ENCODE peak calls at places on chromosomes 2 and 18, in nine cellular contexts. F, K, G, O, X, U, N, R and L are unnamed samples.

GRCh38 chr2:120441744-120442471 is 96.0 kb downstream of the INHBB start:
- DNase-seq in R (no peak), X (peak), F (peak), U (no peak), K (peak), G (peak), O (no peak), N (no peak), L (no peak)

GRCh38 chr2:99032786-99033185 is 96.8 kb upstream of the CRACDL start:
- DNase-seq in O (no peak), G (no peak), F (no peak), N (no peak), K (no peak), U (no peak), R (no peak), X (no peak), L (no peak)

GRCh38 chr2:155372969-155373368 is 674.5 kb downstream of the KCNJ3 start:
- DNase-seq in U (peak), K (peak), O (no peak), N (no peak), X (no peak), G (peak), F (peak), R (no peak), L (no peak)

GRCh38 chr2:2787301-2787907 is 456.3 kb upstream of the MYT1L start:
- DNase-seq in G (no peak), R (no peak), K (no peak), O (no peak), U (no peak), F (no peak), X (no peak), N (no peak), L (no peak)

GRCh38 chr2:207137922-207138321 is 27.8 kb downstream of the KLF7 start:
- DNase-seq in G (no peak), O (no peak), X (no peak), R (no peak), U (no peak), N (no peak), F (no peak), K (no peak), L (no peak)

GRCh38 chr2:7010376-7010775 is 93.2 kb downstream of the RNF144A start:
- DNase-seq in K (peak), X (no peak), G (peak), U (no peak), N (no peak), O (no peak), R (peak), F (peak), L (no peak)

GRCh38 chr2:192645811-192646598 is 451.3 kb upstream of the TMEFF2 start:
- DNase-seq in R (no peak), K (no peak), O (no peak), N (no peak), U (no peak), F (no peak), X (no peak), G (no peak), L (no peak)

GRCh38 chr2:20165677-20166509 is 59.0 kb downstream of the SDC1 start:
- DNase-seq in K (no peak), F (no peak), O (no peak), G (no peak), X (no peak), N (no peak), U (no peak), R (no peak), L (no peak)

GRCh38 chr2:39932198-39932597 is 153.1 kb upstream of the THUMPD2 start:
- DNase-seq in U (no peak), K (no peak), G (no peak), N (no peak), R (no peak), F (no peak), O (no peak), X (no peak), L (no peak)

GRCh38 chr18:24300703-24301102 is 96.9 kb downstream of the OSBPL1A start:
- DNase-seq in G (no peak), U (no peak), F (no peak), X (no peak), N (no peak), O (no peak), K (peak), R (no peak), L (no peak)

GRCh38 chr18:42296723-42297122 is 341.7 kb downstream of the PIK3C3 start:
- DNase-seq in G (peak), O (no peak), F (peak), N (no peak), U (no peak), X (no peak), R (no peak), K (no peak), L (no peak)

GRCh38 chr2:54271843-54272600 is 16.0 kb upstream of the TSPYL6 start:
- DNase-seq in K (no peak), F (no peak), R (no peak), O (no peak), N (no peak), U (no peak), G (no peak), X (no peak), L (no peak)

GRCh38 chr18:24762417-24762816 is 302.0 kb downstream of the HRH4 start:
- DNase-seq in X (no peak), R (no peak), G (no peak), F (peak), N (no peak), K (peak), O (no peak), U (no peak), L (no peak)

GRCh38 chr2:198456418-198456817 is 652.0 kb downstream of the PLCL1 start:
- DNase-seq in K (no peak), X (no peak), U (no peak), G (no peak), O (no peak), F (no peak), R (no peak), N (no peak), L (no peak)

GRCh38 chr18:63271881-63272299 is 47.7 kb downstream of the BCL2 start:
- DNase-seq in G (no peak), F (no peak), U (no peak), K (no peak), O (no peak), N (no peak), R (no peak), X (no peak), L (no peak)

GRCh38 chr18:13431886-13432285 is 213.3 kb downstream of the LDLRAD4 start:
- DNase-seq in F (no peak), U (no peak), X (no peak), R (no peak), N (no peak), G (no peak), O (no peak), K (no peak), L (no peak)

GRCh38 chr2:42456126-42456839 is 37.5 kb downstream of the KCNG3 start:
- DNase-seq in X (no peak), N (no peak), O (no peak), K (no peak), U (no peak), G (no peak), R (no peak), F (no peak), L (no peak)

GRCh38 chr2:108061485-108062042 is 75.2 kb downstream of the SLC5A7 start:
- DNase-seq in R (no peak), N (no peak), O (no peak), X (no peak), U (no peak), K (no peak), F (no peak), G (no peak), L (no peak)

DNA sequence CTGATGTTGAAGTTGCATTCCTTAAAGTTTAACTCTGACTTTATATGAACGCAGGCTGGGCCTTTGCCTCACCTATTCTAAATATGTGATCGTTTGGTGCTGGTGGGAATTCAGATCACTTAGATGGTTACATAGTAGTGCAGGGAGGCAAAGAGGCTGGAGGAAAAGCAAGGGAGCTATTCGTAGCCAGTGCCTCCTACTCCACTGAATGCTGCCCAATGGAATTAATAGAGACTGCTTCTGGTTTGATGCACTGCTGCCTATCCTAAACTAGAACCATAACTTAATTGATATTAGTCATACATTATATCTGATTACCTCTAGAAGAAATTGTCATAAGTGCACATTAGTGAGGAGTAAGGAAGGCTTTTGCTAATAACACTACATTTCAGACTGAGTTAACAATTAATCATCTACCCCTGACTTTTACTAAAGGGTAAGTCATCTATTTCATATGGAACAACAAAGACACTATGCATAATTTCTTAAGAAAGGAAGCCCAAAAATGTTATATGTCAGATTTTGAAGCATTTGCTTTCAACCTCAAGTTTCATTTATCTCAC is 72.3 kb downstream of the SLC5A7 start:
- DNase-seq in X (no peak), G (no peak), K (no peak), R (no peak), U (no peak), O (no peak), N (no peak), F (no peak), L (no peak)
- TF ChIP-seq CTCF in X (no peak), G (no peak), K (no peak), R (no peak), U (no peak), O (no peak), N (no peak), F (no peak), L (no peak)

GRCh38 chr2:75199428-75200011 is at the start of gene TACR1:
- DNase-seq in G (peak), K (peak), F (peak), O (peak), X (peak), N (no peak), U (peak), R (peak), L (peak)
- TF ChIP-seq CTCF in G (peak), K (peak), F (peak), O (peak), X (peak), N (no peak), U (peak), R (no peak), L (no peak)

GRCh38 chr2:118046628-118047210 is 32.8 kb upstream of the CCDC93 start:
- DNase-seq in U (peak), O (no peak), X (no peak), G (peak), N (no peak), R (no peak), K (peak), F (peak), L (no peak)
- TF ChIP-seq CTCF in U (peak), O (peak), X (peak), G (peak), N (peak), R (peak), K (peak), F (peak), L (peak)

GRCh38 chr2:135798762-135799161 is 38.2 kb downstream of the LCT start:
- DNase-seq in O (no peak), K (no peak), G (no peak), U (peak), F (no peak), R (no peak), N (no peak), X (no peak), L (no peak)
- TF ChIP-seq CTCF in O (no peak), K (no peak), G (peak), U (no peak), F (peak), R (no peak), N (no peak), X (no peak), L (no peak)

GRCh38 chr18:71849407-71849806 is 694.7 kb downstream of the CBLN2 start:
- DNase-seq in U (peak), X (no peak), F (no peak), N (no peak), O (no peak), K (no peak), G (no peak), R (no peak), L (no peak)
- TF ChIP-seq CTCF in U (no peak), X (no peak), F (peak), N (no peak), O (no peak), K (no peak), G (peak), R (no peak), L (no peak)

DNA sequence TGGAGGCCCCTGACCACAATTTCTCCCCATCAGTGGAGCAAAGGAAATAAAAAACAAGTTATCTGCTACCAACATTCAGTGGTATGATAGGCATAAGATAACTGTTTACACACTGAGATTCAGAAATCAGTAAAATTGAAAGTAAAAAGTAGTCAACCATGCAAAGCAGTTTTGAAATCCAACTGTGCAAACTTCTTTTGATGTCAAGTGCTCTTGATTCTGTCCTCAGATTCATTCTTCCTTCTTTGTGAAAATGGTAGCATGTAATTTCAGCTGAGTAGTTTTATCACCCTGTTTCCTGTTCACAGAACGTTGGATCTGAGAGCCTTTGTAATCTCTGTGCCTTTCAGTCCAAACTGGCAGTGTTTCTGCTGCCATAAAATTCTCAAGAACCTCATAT is 272.1 kb upstream of the EPHA4 start:
- DNase-seq in N (no peak), U (no peak), X (no peak), K (no peak), O (no peak), R (no peak), G (no peak), F (no peak), L (no peak)
- TF ChIP-seq CTCF in N (no peak), U (no peak), X (no peak), K (no peak), O (no peak), R (no peak), G (no peak), F (no peak), L (no peak)

GRCh38 chr2:98026927-98027522 is 31.3 kb upstream of the TMEM131 start:
- DNase-seq in N (no peak), G (no peak), U (no peak), K (no peak), O (no peak), R (no peak), X (no peak), F (no peak), L (no peak)

GRCh38 chr2:98026292-98026691 is 30.5 kb upstream of the TMEM131 start:
- DNase-seq in X (no peak), F (peak), U (no peak), K (no peak), O (no peak), N (no peak), G (no peak), R (no peak), L (no peak)

GRCh38 chr2:98027955-98028593 is 32.3 kb upstream of the TMEM131 start:
- DNase-seq in G (peak), O (no peak), X (no peak), U (no peak), K (no peak), N (no peak), R (no peak), F (peak), L (peak)

GRCh38 chr2:98027535-98027934 is 31.8 kb upstream of the TMEM131 start:
- DNase-seq in U (no peak), R (no peak), G (no peak), O (no peak), N (no peak), F (no peak), K (no peak), X (no peak), L (no peak)

GRCh38 chr2:98025481-98026037 is 29.8 kb upstream of the TMEM131 start:
- DNase-seq in U (no peak), K (no peak), N (no peak), F (no peak), X (no peak), R (no peak), O (no peak), G (no peak), L (no peak)
- TF ChIP-seq CTCF in U (no peak), K (no peak), N (no peak), F (no peak), X (no peak), R (no peak), O (peak), G (no peak), L (no peak)

DNA sequence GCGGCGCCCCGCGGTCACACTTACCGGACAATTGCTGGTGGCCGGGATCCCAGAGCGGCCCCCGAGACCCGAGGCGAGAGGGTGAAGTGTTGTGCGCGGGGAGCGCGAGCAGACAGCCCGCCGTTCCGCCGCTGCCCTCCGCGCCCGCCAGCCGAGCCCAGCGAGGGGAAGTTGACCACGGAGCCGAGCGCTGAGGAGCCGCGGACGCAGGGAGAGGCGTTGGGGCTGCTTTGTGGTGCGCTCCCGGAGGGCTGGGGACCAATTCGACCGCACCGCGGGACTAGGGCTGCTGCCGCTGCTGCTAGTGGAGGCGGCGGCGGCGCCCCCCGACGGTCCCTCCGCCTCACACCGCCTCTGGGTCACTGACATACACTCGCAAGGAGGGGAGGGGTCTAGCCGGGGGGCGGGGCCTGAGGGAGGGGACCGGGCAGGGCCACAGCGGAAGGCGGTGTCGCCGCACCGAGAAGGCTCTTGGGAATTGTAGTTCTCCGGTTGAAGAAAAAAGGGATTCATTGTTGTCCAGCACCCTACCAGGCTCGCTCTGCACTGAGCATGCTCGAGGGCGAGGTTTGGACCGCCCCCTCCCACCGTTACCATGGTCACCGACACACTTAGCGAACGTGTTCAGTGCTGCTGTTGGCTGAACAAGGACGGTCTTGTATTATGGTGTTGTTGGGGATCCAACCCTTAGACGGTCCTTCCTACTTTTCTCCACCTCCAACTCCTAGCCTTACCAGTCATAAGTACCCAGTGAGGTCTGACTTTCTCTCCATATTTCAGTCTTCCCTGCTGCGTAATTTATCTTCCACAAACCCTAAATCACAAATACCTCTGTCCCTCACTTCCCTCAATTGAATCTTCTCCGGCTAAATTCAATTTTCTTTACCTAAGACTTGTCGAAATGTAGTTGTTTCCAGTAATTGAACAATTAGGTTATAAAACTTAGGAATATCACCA is at the start of gene PELI1:
- DNase-seq in O (peak), F (peak), U (peak), X (peak), K (peak), N (peak), G (peak), R (peak), L (peak)
- TF ChIP-seq CTCF in O (no peak), F (peak), U (peak), X (no peak), K (peak), N (peak), G (peak), R (peak), L (no peak)

GRCh38 chr18:48024009-48024512 is 93.6 kb upstream of the SMAD2 start:
- DNase-seq in R (no peak), N (no peak), X (no peak), F (no peak), U (no peak), G (no peak), K (no peak), O (no peak), L (no peak)
- TF ChIP-seq CTCF in R (no peak), N (no peak), X (no peak), F (no peak), U (no peak), G (no peak), K (no peak), O (no peak), L (no peak)

GRCh38 chr2:164569334-164569733 is 51.9 kb downstream of the GRB14 start:
- DNase-seq in G (no peak), N (no peak), R (no peak), X (no peak), O (no peak), F (no peak), U (no peak), K (no peak), L (no peak)
- TF ChIP-seq CTCF in G (no peak), N (no peak), R (no peak), X (no peak), O (no peak), F (no peak), U (no peak), K (no peak), L (no peak)